ENCODE peak calls at places on chromosome 5, in four cellular contexts. F is Peyer's patch, H is esophagus squamous epithelium, C is heart left ventricle. I is an unnamed sample.

GRCh38 chr5:140372971-140373487 is 13.0 kb downstream of the SLC4A9 start:
- DNase-seq in H (no peak), F (peak; percentile 29), C (peak; percentile 75), I (peak; percentile 85)

GRCh38 chr5:2370626-2371418 is 380.7 kb downstream of the IRX2 start:
- DNase-seq in F (no peak), C (no peak), H (no peak), I (peak; percentile 16)

GRCh38 chr5:69129413-69129812 is 35.6 kb downstream of the SLC30A5 start:
- DNase-seq in H (no peak), F (no peak), C (no peak), I (no peak)

GRCh38 chr5:140358738-140359310 is 1.2 kb upstream of the SLC4A9 start:
- DNase-seq in C (no peak), F (no peak), H (no peak), I (peak; percentile 79)

GRCh38 chr5:60293518-60293917 is 400.0 kb upstream of the PDE4D start:
- DNase-seq in H (no peak), C (no peak), F (no peak), I (no peak)

GRCh38 chr5:76855961-76856360 is 6.1 kb downstream of the S100Z start:
- DNase-seq in C (no peak), F (no peak), H (peak; percentile 5), I (no peak)

GRCh38 chr5:84213212-84213611 is 171.5 kb downstream of the EDIL3 start:
- DNase-seq in F (no peak), H (no peak), C (no peak), I (no peak)

GRCh38 chr5:54713923-54714581 is 196.5 kb downstream of the SNX18 start:
- DNase-seq in C (no peak), H (no peak), F (no peak), I (no peak)

GRCh38 chr5:78569441-78569840 is 79.1 kb downstream of the LHFPL2 start:
- DNase-seq in C (no peak), F (no peak), H (no peak), I (no peak)

GRCh38 chr5:141957367-141957993 is 522 bp downstream of the PCDH12 start:
- DNase-seq in C (no peak), F (no peak), H (no peak), I (peak; percentile 49)

GRCh38 chr5:57436586-57436985 is 46.0 kb downstream of the ACTBL2 start:
- DNase-seq in C (no peak), F (no peak), H (no peak), I (no peak)

GRCh38 chr5:57442080-57442839 is 40.4 kb downstream of the ACTBL2 start:
- DNase-seq in C (no peak), F (no peak), H (no peak), I (no peak)

GRCh38 chr5:57441557-57441956 is 41.1 kb downstream of the ACTBL2 start:
- DNase-seq in H (no peak), F (no peak), C (no peak), I (no peak)

GRCh38 chr5:57438162-57438561 is 44.4 kb downstream of the ACTBL2 start:
- DNase-seq in F (no peak), C (no peak), H (no peak), I (no peak)

DNA sequence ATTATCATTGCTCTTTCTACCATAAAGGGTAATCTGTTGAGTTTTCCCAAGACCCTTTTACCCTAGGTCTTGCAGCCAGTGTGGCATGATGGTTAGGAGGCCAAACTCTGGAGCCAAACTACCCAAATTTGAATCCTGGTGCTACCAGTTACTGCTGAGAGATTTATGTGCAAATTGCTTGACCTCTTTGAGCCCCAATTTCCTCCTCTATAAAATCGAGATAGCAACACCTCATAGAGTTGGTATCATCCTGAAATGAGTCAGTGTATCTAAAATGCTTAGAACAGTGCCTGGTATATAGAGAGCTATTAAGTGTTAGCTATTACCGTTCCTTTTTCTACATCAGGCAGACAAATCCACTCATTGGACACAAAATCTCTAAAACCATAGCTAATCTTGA is 43.0 kb downstream of the ACTBL2 start:
- DNase-seq in H (no peak), F (no peak), C (no peak), I (no peak)
- H3K27me3 ChIP-seq in H (no peaks in the 10 kb centered on the region), F (no peaks in the 10 kb centered on the region), C (no peaks in the 10 kb centered on the region), I (no peaks in the 10 kb centered on the region)

GRCh38 chr5:146466521-146467349 is 19.6 kb downstream of the TCERG1 start:
- DNase-seq in F (no peak), C (no peak), H (no peak), I (no peak)

GRCh38 chr5:146463446-146463845 is 16.3 kb downstream of the TCERG1 start:
- DNase-seq in H (no peak), F (no peak), C (no peak), I (no peak)

GRCh38 chr5:146458894-146459293 is 11.8 kb downstream of the TCERG1 start:
- DNase-seq in C (no peak), F (no peak), H (no peak), I (no peak)

GRCh38 chr5:146457431-146457830 is 10.3 kb downstream of the TCERG1 start:
- DNase-seq in C (no peak), H (no peak), F (no peak), I (no peak)

GRCh38 chr5:146461319-146461718 is 14.2 kb downstream of the TCERG1 start:
- DNase-seq in F (no peak), C (no peak), H (no peak), I (no peak)
- H3K36me3 ChIP-seq in F (peaks cover 79% of the 10 kb centered on the region), C (peaks cover 96% of the 10 kb centered on the region), H (peaks cover 100% of the 10 kb centered on the region), I (peaks cover 28% of the 10 kb centered on the region)

DNA sequence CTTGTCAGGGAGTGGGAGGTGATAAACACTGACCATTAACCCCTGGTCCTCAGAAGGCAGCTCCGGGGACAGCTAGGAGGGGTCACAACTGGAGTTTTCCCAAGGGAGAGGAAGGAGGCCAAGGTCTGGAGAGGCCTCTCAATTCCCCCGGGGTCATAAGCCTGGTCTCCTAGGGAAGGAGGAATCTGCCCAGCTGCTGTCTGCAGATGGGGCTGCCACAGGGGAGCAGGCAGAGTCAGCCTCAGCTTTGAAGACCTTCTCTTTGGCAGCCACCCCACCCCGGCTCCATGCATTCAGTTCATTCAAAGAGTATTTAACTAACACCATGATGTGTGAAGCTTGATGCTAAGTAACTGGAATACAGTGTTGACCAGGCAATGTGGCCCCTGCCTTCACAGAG is 74.6 kb upstream of the HSPA9 start:
- DNase-seq in C (no peak), H (no peak), F (no peak), I (peak; percentile 55)
- H3K27me3 ChIP-seq in C (no peaks in the 10 kb centered on the region), H (no peaks in the 10 kb centered on the region), F (no peaks in the 10 kb centered on the region), I (no peaks in the 10 kb centered on the region)

GRCh38 chr5:36068751-36069281 is 2.1 kb upstream of the UGT3A2 start:
- DNase-seq in F (no peak), H (no peak), C (no peak), I (no peak)
- H3K36me3 ChIP-seq in F (no peaks in the 10 kb centered on the region), H (no peaks in the 10 kb centered on the region), C (no peaks in the 10 kb centered on the region), I (no peaks in the 10 kb centered on the region)

DNA sequence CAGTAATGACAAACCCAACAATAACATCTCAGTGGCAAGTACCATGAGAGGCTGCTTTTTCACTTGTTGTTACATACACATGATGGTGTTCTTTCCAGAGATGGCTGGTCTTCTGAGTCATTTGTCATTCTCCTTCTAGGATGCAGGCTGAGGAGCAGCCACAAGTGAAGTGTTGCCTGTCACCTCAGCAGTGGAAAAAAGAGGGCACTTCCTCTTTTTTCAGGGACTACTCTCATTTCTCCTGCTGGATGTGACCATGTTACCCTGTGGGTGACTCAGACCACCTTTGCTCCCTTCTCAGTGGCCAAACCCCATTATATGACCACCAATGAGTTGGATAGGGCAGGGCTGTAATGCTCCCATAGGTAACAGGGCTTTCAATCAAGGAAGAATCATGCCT is 587.0 kb upstream of the ADAMTS16 start:
- DNase-seq in C (no peak), H (no peak), F (no peak), I (no peak)
- H3K27me3 ChIP-seq in C (no peaks in the 10 kb centered on the region), H (no peaks in the 10 kb centered on the region), F (no peaks in the 10 kb centered on the region), I (no peaks in the 10 kb centered on the region)

GRCh38 chr5:170380361-170380951 is 8.7 kb downstream of the KCNMB1 start:
- DNase-seq in H (no peak), F (no peak), C (no peak), I (no peak)
- H3K36me3 ChIP-seq in H (no peaks in the 10 kb centered on the region), F (no peaks in the 10 kb centered on the region), C (no peaks in the 10 kb centered on the region), I (no peaks in the 10 kb centered on the region)

GRCh38 chr5:35160486-35161116 is 69.7 kb downstream of the PRLR start:
- DNase-seq in C (no peak), H (no peak), F (no peak), I (no peak)

GRCh38 chr5:35161637-35162248 is 68.5 kb downstream of the PRLR start:
- DNase-seq in F (no peak), H (no peak), C (no peak), I (no peak)

GRCh38 chr5:35162848-35163770 is 67.2 kb downstream of the PRLR start:
- DNase-seq in F (no peak), H (no peak), C (no peak), I (no peak)

GRCh38 chr5:35159370-35159742 is 70.9 kb downstream of the PRLR start:
- DNase-seq in C (no peak), H (no peak), F (no peak), I (no peak)

DNA sequence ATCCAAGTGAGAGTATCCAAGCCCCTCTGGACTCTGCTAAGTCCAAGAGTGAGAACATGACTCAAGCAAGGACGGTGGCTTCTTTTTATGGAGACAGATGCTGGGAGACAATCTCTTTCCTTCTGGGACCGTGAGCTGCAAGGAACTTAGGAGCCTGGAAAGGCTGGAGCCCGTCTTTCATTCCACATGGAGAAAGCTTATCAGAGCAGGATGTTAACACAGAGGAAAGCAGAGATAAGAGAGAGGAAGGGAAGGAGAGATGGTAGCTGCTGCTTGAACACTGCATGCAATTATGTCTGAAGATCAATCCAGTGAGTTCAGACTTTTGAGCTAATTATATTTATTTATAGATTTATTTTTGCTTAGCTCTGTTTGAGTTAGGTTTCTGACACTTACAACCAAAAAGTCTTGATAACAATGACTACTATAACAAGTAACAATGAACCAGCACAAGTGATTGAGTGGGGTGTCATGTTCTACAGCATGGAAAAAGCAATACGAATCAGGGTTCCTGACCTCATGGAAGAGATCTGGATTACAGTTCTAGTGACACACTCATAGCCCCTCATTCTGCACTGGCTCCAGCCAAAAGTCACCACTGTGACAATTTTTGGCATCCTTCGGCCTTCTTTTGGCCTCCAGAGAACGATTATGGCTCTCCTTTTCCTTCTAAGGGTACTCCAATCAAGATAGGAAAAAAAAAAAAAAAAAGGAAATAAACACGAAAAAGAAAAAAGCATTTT is 71.5 kb downstream of the PRLR start:
- DNase-seq in C (no peak), F (no peak), H (no peak), I (no peak)
- H3K27me3 ChIP-seq in C (no peaks in the 10 kb centered on the region), F (no peaks in the 10 kb centered on the region), H (no peaks in the 10 kb centered on the region), I (no peaks in the 10 kb centered on the region)

I was measured in H7.